ENCODE peak calls at places on chromosomes 6 and 20, in nine cellular contexts. One of them, this sample, is unnamed.

GRCh38 chr6:36247691-36248090 is 22.2 kb upstream of the PNPLA1 start:
- DNase-seq in bronchial epithelial cell: peak; percentile 46
- DNase-seq in stomach: no peak
- DNase-seq in PC-3: peak; percentile 45
- DNase-seq in IMR-90: peak; percentile 61
- DNase-seq in CD8-positive, alpha-beta T cell: no peak
- DNase-seq in SK-N-SH: no peak
- DNase-seq in HFF-Myc: no peak
- DNase-seq in cardiac fibroblast: peak; percentile 88
- DNase-seq in this sample: peak; percentile 40

GRCh38 chr6:6851059-6851658 is 256.6 kb upstream of the RREB1 start:
- DNase-seq in IMR-90: peak; percentile 97
- DNase-seq in PC-3: peak; percentile 99
- DNase-seq in HFF-Myc: peak; percentile 96
- DNase-seq in SK-N-SH: no peak
- DNase-seq in cardiac fibroblast: peak; percentile 96
- DNase-seq in bronchial epithelial cell: peak; percentile 73
- DNase-seq in stomach: peak; percentile 55
- DNase-seq in CD8-positive, alpha-beta T cell: no peak
- DNase-seq in this sample: peak; percentile 91

GRCh38 chr20:32898721-32899120 is 40.0 kb downstream of the EFCAB8 start:
- DNase-seq in stomach: no peak
- DNase-seq in cardiac fibroblast: peak; percentile 17
- DNase-seq in HFF-Myc: peak; percentile 92
- DNase-seq in PC-3: no peak
- DNase-seq in SK-N-SH: no peak
- DNase-seq in IMR-90: peak; percentile 56
- DNase-seq in bronchial epithelial cell: no peak
- DNase-seq in CD8-positive, alpha-beta T cell: no peak
- DNase-seq in this sample: no peak

GRCh38 chr20:5863040-5863811 is 87.1 kb downstream of the TRMT6 start:
- DNase-seq in PC-3: peak; percentile 72
- DNase-seq in bronchial epithelial cell: peak; percentile 87
- DNase-seq in SK-N-SH: no peak
- DNase-seq in HFF-Myc: peak; percentile 24
- DNase-seq in cardiac fibroblast: peak; percentile 77
- DNase-seq in CD8-positive, alpha-beta T cell: no peak
- DNase-seq in stomach: no peak
- DNase-seq in IMR-90: peak; percentile 72
- DNase-seq in this sample: peak; percentile 84

GRCh38 chr6:68880050-68880449 is 245.0 kb downstream of the ADGRB3 start:
- DNase-seq in PC-3: no peak
- DNase-seq in SK-N-SH: peak; percentile 61
- DNase-seq in IMR-90: no peak
- DNase-seq in HFF-Myc: no peak
- DNase-seq in stomach: no peak
- DNase-seq in bronchial epithelial cell: no peak
- DNase-seq in CD8-positive, alpha-beta T cell: no peak
- DNase-seq in cardiac fibroblast: no peak
- DNase-seq in this sample: no peak

GRCh38 chr20:63148696-63149095 is 67.2 kb downstream of the YTHDF1 start:
- DNase-seq in SK-N-SH: no peak
- DNase-seq in bronchial epithelial cell: no peak
- DNase-seq in stomach: no peak
- DNase-seq in PC-3: no peak
- DNase-seq in CD8-positive, alpha-beta T cell: no peak
- DNase-seq in HFF-Myc: no peak
- DNase-seq in IMR-90: no peak
- DNase-seq in cardiac fibroblast: no peak
- DNase-seq in this sample: no peak

GRCh38 chr6:85551264-85551663 is 42.4 kb downstream of the SNX14 start:
- DNase-seq in stomach: no peak
- DNase-seq in bronchial epithelial cell: no peak
- DNase-seq in PC-3: peak; percentile 3
- DNase-seq in SK-N-SH: peak; percentile 20
- DNase-seq in CD8-positive, alpha-beta T cell: no peak
- DNase-seq in IMR-90: no peak
- DNase-seq in HFF-Myc: no peak
- DNase-seq in cardiac fibroblast: no peak
- DNase-seq in this sample: peak; percentile 18

GRCh38 chr20:63248835-63249591 is 5.2 kb downstream of the NKAIN4 start:
- DNase-seq in HFF-Myc: no peak
- DNase-seq in PC-3: peak; percentile 32
- DNase-seq in IMR-90: no peak
- DNase-seq in bronchial epithelial cell: no peak
- DNase-seq in SK-N-SH: no peak
- DNase-seq in CD8-positive, alpha-beta T cell: no peak
- DNase-seq in cardiac fibroblast: no peak
- DNase-seq in stomach: no peak
- DNase-seq in this sample: no peak

GRCh38 chr6:158060447-158061360 is 79.0 kb downstream of the SYNJ2 start:
- DNase-seq in HFF-Myc: no peak
- DNase-seq in cardiac fibroblast: peak; percentile 98
- DNase-seq in IMR-90: peak; percentile 94
- DNase-seq in PC-3: peak; percentile 93
- DNase-seq in bronchial epithelial cell: peak; percentile 90
- DNase-seq in SK-N-SH: peak; percentile 60
- DNase-seq in CD8-positive, alpha-beta T cell: no peak
- DNase-seq in stomach: peak; percentile 72
- DNase-seq in this sample: peak; percentile 93

GRCh38 chr6:43625393-43625992 is 3.6 kb downstream of the GTPBP2 start:
- DNase-seq in IMR-90: no peak
- DNase-seq in PC-3: no peak
- DNase-seq in stomach: no peak
- DNase-seq in CD8-positive, alpha-beta T cell: no peak
- DNase-seq in cardiac fibroblast: no peak
- DNase-seq in SK-N-SH: no peak
- DNase-seq in HFF-Myc: no peak
- DNase-seq in bronchial epithelial cell: no peak
- DNase-seq in this sample: no peak

GRCh38 chr6:50714487-50715379 is 1.4 kb downstream of the TFAP2D start:
- DNase-seq in stomach: no peak
- DNase-seq in IMR-90: no peak
- DNase-seq in bronchial epithelial cell: no peak
- DNase-seq in SK-N-SH: peak; percentile 71
- DNase-seq in HFF-Myc: no peak
- DNase-seq in cardiac fibroblast: no peak
- DNase-seq in CD8-positive, alpha-beta T cell: no peak
- DNase-seq in PC-3: no peak
- DNase-seq in this sample: no peak

GRCh38 chr6:36028887-36029324 is 1.3 kb downstream of the MAPK14 start:
- DNase-seq in PC-3: peak; percentile 77
- DNase-seq in SK-N-SH: peak; percentile 53
- DNase-seq in bronchial epithelial cell: peak; percentile 85
- DNase-seq in stomach: peak; percentile 75
- DNase-seq in cardiac fibroblast: peak; percentile 91
- DNase-seq in HFF-Myc: no peak
- DNase-seq in CD8-positive, alpha-beta T cell: peak; percentile 80
- DNase-seq in IMR-90: peak; percentile 77
- DNase-seq in this sample: peak; percentile 90

GRCh38 chr6:117481278-117481925 is 1.1 kb upstream of the DCBLD1 start:
- DNase-seq in SK-N-SH: no peak
- DNase-seq in IMR-90: no peak
- DNase-seq in cardiac fibroblast: no peak
- DNase-seq in bronchial epithelial cell: no peak
- DNase-seq in stomach: peak; percentile 28
- DNase-seq in CD8-positive, alpha-beta T cell: peak; percentile 58
- DNase-seq in PC-3: no peak
- DNase-seq in HFF-Myc: no peak
- DNase-seq in this sample: no peak
- H3K4me3 ChIP-seq in SK-N-SH: no peak overlapping the region
- H3K4me3 ChIP-seq in IMR-90: no peak overlapping the region
- H3K4me3 ChIP-seq in cardiac fibroblast: no peak overlapping the region
- H3K4me3 ChIP-seq in bronchial epithelial cell: no peak overlapping the region
- H3K4me3 ChIP-seq in stomach: peak overlapping the region; percentile 79
- H3K4me3 ChIP-seq in CD8-positive, alpha-beta T cell: peak overlapping the region; percentile 52
- H3K4me3 ChIP-seq in PC-3: peak overlapping the region; percentile 62
- H3K4me3 ChIP-seq in HFF-Myc: no peak overlapping the region
- H3K4me3 ChIP-seq in this sample: no peak overlapping the region

GRCh38 chr6:116881236-116881635 is 4.2 kb downstream of the RFX6 start:
- DNase-seq in IMR-90: no peak
- DNase-seq in CD8-positive, alpha-beta T cell: no peak
- DNase-seq in HFF-Myc: no peak
- DNase-seq in bronchial epithelial cell: peak; percentile 16
- DNase-seq in PC-3: peak; percentile 53
- DNase-seq in cardiac fibroblast: no peak
- DNase-seq in stomach: no peak
- DNase-seq in SK-N-SH: no peak
- DNase-seq in this sample: peak; percentile 16
- TF ChIP-seq CTCF in IMR-90: peak; percentile 3
- TF ChIP-seq CTCF in CD8-positive, alpha-beta T cell: no peak
- TF ChIP-seq CTCF in HFF-Myc: no peak
- TF ChIP-seq CTCF in bronchial epithelial cell: no peak
- TF ChIP-seq CTCF in PC-3: peak; percentile 65
- TF ChIP-seq CTCF in cardiac fibroblast: no peak
- TF ChIP-seq CTCF in stomach: no peak
- TF ChIP-seq CTCF in SK-N-SH: peak; percentile 37
- TF ChIP-seq CTCF in this sample: no peak

GRCh38 chr20:44811150-44811685 is 872 bp upstream of the RIMS4 start:
- DNase-seq in SK-N-SH: no peak
- DNase-seq in HFF-Myc: no peak
- DNase-seq in stomach: no peak
- DNase-seq in bronchial epithelial cell: no peak
- DNase-seq in IMR-90: no peak
- DNase-seq in PC-3: no peak
- DNase-seq in CD8-positive, alpha-beta T cell: no peak
- DNase-seq in cardiac fibroblast: no peak
- DNase-seq in this sample: no peak

GRCh38 chr20:44807684-44808056 is 2.7 kb downstream of the RIMS4 start:
- DNase-seq in IMR-90: no peak
- DNase-seq in HFF-Myc: no peak
- DNase-seq in SK-N-SH: no peak
- DNase-seq in CD8-positive, alpha-beta T cell: no peak
- DNase-seq in bronchial epithelial cell: no peak
- DNase-seq in stomach: no peak
- DNase-seq in PC-3: no peak
- DNase-seq in cardiac fibroblast: no peak
- DNase-seq in this sample: no peak

GRCh38 chr20:44810061-44810390 is 320 bp downstream of the RIMS4 start:
- DNase-seq in IMR-90: no peak
- DNase-seq in PC-3: no peak
- DNase-seq in cardiac fibroblast: no peak
- DNase-seq in CD8-positive, alpha-beta T cell: no peak
- DNase-seq in SK-N-SH: no peak
- DNase-seq in HFF-Myc: no peak
- DNase-seq in bronchial epithelial cell: no peak
- DNase-seq in stomach: no peak
- DNase-seq in this sample: no peak

GRCh38 chr20:44810391-44811149 is at the start of gene RIMS4:
- DNase-seq in bronchial epithelial cell: no peak
- DNase-seq in cardiac fibroblast: no peak
- DNase-seq in stomach: no peak
- DNase-seq in HFF-Myc: no peak
- DNase-seq in PC-3: no peak
- DNase-seq in CD8-positive, alpha-beta T cell: no peak
- DNase-seq in SK-N-SH: peak; percentile 94
- DNase-seq in IMR-90: no peak
- DNase-seq in this sample: peak; percentile 6

GRCh38 chr20:44809380-44810060 is 826 bp downstream of the RIMS4 start:
- DNase-seq in stomach: no peak
- DNase-seq in CD8-positive, alpha-beta T cell: no peak
- DNase-seq in IMR-90: no peak
- DNase-seq in PC-3: no peak
- DNase-seq in SK-N-SH: peak; percentile 46
- DNase-seq in cardiac fibroblast: no peak
- DNase-seq in HFF-Myc: no peak
- DNase-seq in bronchial epithelial cell: no peak
- DNase-seq in this sample: no peak
- H3K4me3 ChIP-seq in stomach: peak overlapping the region; percentile 42
- H3K4me3 ChIP-seq in CD8-positive, alpha-beta T cell: no peak overlapping the region
- H3K4me3 ChIP-seq in IMR-90: no peak overlapping the region
- H3K4me3 ChIP-seq in PC-3: no peak overlapping the region
- H3K4me3 ChIP-seq in SK-N-SH: no peak overlapping the region
- H3K4me3 ChIP-seq in cardiac fibroblast: no peak overlapping the region
- H3K4me3 ChIP-seq in HFF-Myc: no peak overlapping the region
- H3K4me3 ChIP-seq in bronchial epithelial cell: no peak overlapping the region
- H3K4me3 ChIP-seq in this sample: no peak overlapping the region

GRCh38 chr20:37395921-37396519 is 50.1 kb downstream of the SRC start:
- DNase-seq in cardiac fibroblast: no peak
- DNase-seq in bronchial epithelial cell: no peak
- DNase-seq in PC-3: no peak
- DNase-seq in HFF-Myc: no peak
- DNase-seq in stomach: no peak
- DNase-seq in IMR-90: no peak
- DNase-seq in SK-N-SH: peak; percentile 67
- DNase-seq in CD8-positive, alpha-beta T cell: no peak
- DNase-seq in this sample: no peak

GRCh38 chr20:37397954-37398749 is 52.2 kb downstream of the SRC start:
- DNase-seq in HFF-Myc: no peak
- DNase-seq in PC-3: no peak
- DNase-seq in stomach: no peak
- DNase-seq in bronchial epithelial cell: no peak
- DNase-seq in SK-N-SH: no peak
- DNase-seq in IMR-90: no peak
- DNase-seq in CD8-positive, alpha-beta T cell: no peak
- DNase-seq in cardiac fibroblast: no peak
- DNase-seq in this sample: no peak

GRCh38 chr20:37396520-37397075 is 50.7 kb downstream of the SRC start:
- DNase-seq in stomach: no peak
- DNase-seq in PC-3: no peak
- DNase-seq in HFF-Myc: no peak
- DNase-seq in SK-N-SH: peak; percentile 77
- DNase-seq in bronchial epithelial cell: no peak
- DNase-seq in IMR-90: no peak
- DNase-seq in CD8-positive, alpha-beta T cell: no peak
- DNase-seq in cardiac fibroblast: no peak
- DNase-seq in this sample: no peak

GRCh38 chr20:37398750-37399621 is 53.0 kb downstream of the SRC start:
- DNase-seq in SK-N-SH: no peak
- DNase-seq in IMR-90: no peak
- DNase-seq in PC-3: no peak
- DNase-seq in bronchial epithelial cell: no peak
- DNase-seq in CD8-positive, alpha-beta T cell: no peak
- DNase-seq in HFF-Myc: no peak
- DNase-seq in cardiac fibroblast: no peak
- DNase-seq in stomach: no peak
- DNase-seq in this sample: no peak

DNA sequence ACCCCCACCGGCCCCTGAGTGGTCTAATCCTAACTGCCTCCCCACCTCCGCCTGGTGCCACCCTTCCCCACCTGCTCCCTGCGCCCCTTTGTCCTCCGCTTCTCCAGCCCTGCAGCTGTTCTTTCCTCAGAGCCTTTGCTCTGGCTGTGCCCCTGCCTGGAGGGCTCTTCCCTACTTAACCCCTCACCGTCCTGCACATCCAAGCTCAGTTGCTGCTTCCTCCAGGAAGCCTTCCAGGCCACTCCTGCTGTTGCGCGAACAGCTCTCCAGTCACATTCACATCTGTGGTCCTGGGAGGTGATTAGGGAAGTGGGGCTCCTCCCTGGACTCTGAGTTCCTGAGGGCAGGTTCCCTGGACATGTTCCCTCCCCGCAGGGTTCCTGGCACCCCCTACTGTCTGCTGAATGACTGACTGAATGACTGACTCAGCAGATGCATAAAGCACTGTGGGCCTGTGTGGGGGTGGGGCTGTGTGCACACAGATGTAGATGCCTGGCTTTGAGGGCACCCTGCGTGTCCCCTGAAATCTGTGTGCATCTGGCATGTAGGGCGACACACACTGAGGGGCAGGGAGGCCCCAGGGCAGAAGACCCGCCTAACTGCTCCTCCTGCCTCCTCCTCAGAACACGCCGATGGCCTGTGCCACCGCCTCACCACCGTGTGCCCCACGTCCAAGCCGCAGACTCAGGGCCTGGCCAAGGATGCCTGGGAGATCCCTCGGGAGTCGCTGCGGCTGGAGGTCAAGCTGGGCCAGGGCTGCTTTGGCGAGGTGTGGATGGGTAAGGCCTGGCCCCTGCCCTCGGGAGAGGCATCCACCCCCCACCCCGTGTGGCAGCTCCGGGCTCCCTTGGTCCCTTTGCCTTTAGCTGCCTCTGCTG is 51.4 kb downstream of the SRC start:
- DNase-seq in SK-N-SH: no peak
- DNase-seq in bronchial epithelial cell: no peak
- DNase-seq in HFF-Myc: no peak
- DNase-seq in stomach: no peak
- DNase-seq in PC-3: peak; percentile 27
- DNase-seq in cardiac fibroblast: no peak
- DNase-seq in IMR-90: no peak
- DNase-seq in CD8-positive, alpha-beta T cell: no peak
- DNase-seq in this sample: no peak
- TF ChIP-seq CTCF in SK-N-SH: no peak
- TF ChIP-seq CTCF in bronchial epithelial cell: no peak
- TF ChIP-seq CTCF in HFF-Myc: no peak
- TF ChIP-seq CTCF in stomach: no peak
- TF ChIP-seq CTCF in PC-3: peak; percentile 34
- TF ChIP-seq CTCF in cardiac fibroblast: no peak
- TF ChIP-seq CTCF in IMR-90: no peak
- TF ChIP-seq CTCF in CD8-positive, alpha-beta T cell: no peak
- TF ChIP-seq CTCF in this sample: no peak

This sample was measured in epithelial cell of esophagus.